ENCODE peak calls at places on chromosomes 5 and 9, in five cellular contexts. Z is ovary, D is stomach, X is transverse colon, F is sigmoid colon. I is an unnamed sample. For H3K27me3, the result is how much of the 10 kb centered on the place peaks cover.

GRCh38 chr5:662751-663435 is 30.3 kb downstream of the TPPP start:
- DNase-seq in Z (no peak), D (no peak), X (no peak), F (no peak), I (peak)

GRCh38 chr9:91248707-91249106 is 113.0 kb downstream of the AUH start:
- DNase-seq in Z (no peak), D (no peak), X (no peak), F (no peak), I (no peak)

GRCh38 chr5:106451998-106452397 is 1218.7 kb downstream of the EFNA5 start:
- DNase-seq in Z (no peak), D (no peak), X (no peak), F (no peak), I (no peak)

GRCh38 chr5:40796487-40796889 is 1.7 kb downstream of the PRKAA1 start:
- DNase-seq in Z (no peak), D (no peak), X (no peak), F (no peak), I (no peak)

GRCh38 chr5:58114324-58114723 is 345.6 kb downstream of the PLK2 start:
- DNase-seq in Z (no peak), D (no peak), X (no peak), F (no peak), I (no peak)

GRCh38 chr5:149267241-149267973 is 4.3 kb upstream of the AFAP1L1 start:
- DNase-seq in Z (no peak), D (no peak), X (no peak), F (no peak), I (no peak)

GRCh38 chr5:66856041-66856805 is 260.0 kb downstream of the MAST4 start:
- DNase-seq in Z (no peak), D (no peak), X (no peak), F (no peak), I (no peak)

GRCh38 chr5:57598756-57599155 is 116.1 kb upstream of the ACTBL2 start:
- DNase-seq in Z (no peak), D (no peak), X (no peak), F (no peak), I (no peak)

GRCh38 chr5:142929602-142930001 is 159.4 kb downstream of the ARHGAP26 start:
- DNase-seq in Z (no peak), D (no peak), X (peak), F (no peak), I (no peak)

GRCh38 chr5:113381791-113382190 is 53.0 kb downstream of the TSSK1B start:
- DNase-seq in Z (no peak), D (no peak), X (no peak), F (no peak), I (no peak)

GRCh38 chr9:13444272-13444608 is 164.7 kb upstream of the MPDZ start:
- DNase-seq in Z (no peak), D (no peak), X (no peak), F (no peak), I (no peak)

GRCh38 chr9:133102190-133103021 is 18.6 kb downstream of the RALGDS start:
- DNase-seq in Z (peak), D (peak), X (no peak), F (no peak), I (peak)

GRCh38 chr9:85640425-85640824 is 101.3 kb downstream of the AGTPBP1 start:
- DNase-seq in Z (no peak), D (no peak), X (no peak), F (no peak), I (no peak)

GRCh38 chr5:143011621-143012020 is 241.4 kb downstream of the ARHGAP26 start:
- DNase-seq in Z (no peak), D (no peak), X (no peak), F (no peak), I (no peak)

GRCh38 chr5:174205939-174206338 is 160.4 kb downstream of the NSG2 start:
- DNase-seq in Z (no peak), D (no peak), X (no peak), F (no peak), I (no peak)

GRCh38 chr5:93674866-93675457 is 66.4 kb downstream of the POU5F2 start:
- DNase-seq in Z (no peak), D (no peak), X (no peak), F (no peak), I (no peak)

GRCh38 chr5:159441441-159441840 is 111.2 kb upstream of the IL12B start:
- DNase-seq in Z (no peak), D (no peak), X (no peak), F (no peak), I (no peak)

GRCh38 chr5:150306775-150307174 is 4.1 kb upstream of the ARSI start:
- DNase-seq in Z (no peak), D (no peak), X (no peak), F (no peak), I (no peak)

GRCh38 chr9:6669881-6670280 is 24.4 kb upstream of the GLDC start:
- DNase-seq in Z (no peak), D (no peak), X (no peak), F (no peak), I (no peak)

GRCh38 chr5:150224483-150225027 is 34.7 kb downstream of the SLC6A7 start:
- DNase-seq in Z (no peak), D (no peak), X (no peak), F (no peak), I (no peak)

GRCh38 chr5:94832685-94833084 is 214.2 kb downstream of the SLF1 start:
- DNase-seq in Z (no peak), D (no peak), X (no peak), F (no peak), I (no peak)

GRCh38 chr9:130934702-130935659 is 4.1 kb downstream of the FIBCD1 start:
- DNase-seq in Z (no peak), D (no peak), X (no peak), F (no peak), I (no peak)

GRCh38 chr5:13921573-13921972 is 22.9 kb downstream of the DNAH5 start:
- DNase-seq in Z (no peak), D (no peak), X (no peak), F (no peak), I (no peak)

GRCh38 chr5:33398501-33398900 is 42.3 kb upstream of the TARS1 start:
- DNase-seq in Z (no peak), D (no peak), X (no peak), F (no peak), I (no peak)

GRCh38 chr5:141529002-141529401 is 40.1 kb downstream of the PCDHGC5 start:
- DNase-seq in Z (no peak), D (no peak), X (no peak), F (no peak), I (no peak)

GRCh38 chr9:106438928-106439327 is 424.0 kb upstream of the ZNF462 start:
- DNase-seq in Z (no peak), D (no peak), X (no peak), F (no peak), I (no peak)

GRCh38 chr5:59506285-59506877 is 387.1 kb downstream of the PDE4D start:
- DNase-seq in Z (no peak), D (no peak), X (no peak), F (no peak), I (no peak)

GRCh38 chr5:138647261-138647788 is 72.1 kb upstream of the HSPA9 start:
- DNase-seq in Z (no peak), D (no peak), X (no peak), F (no peak), I (no peak)

GRCh38 chr5:181170996-181171395 is 23.6 kb downstream of the OR2V2 start:
- DNase-seq in Z (no peak), D (no peak), X (no peak), F (no peak), I (no peak)
- H3K27me3 ChIP-seq in Z (under half), D (half or more), X (half or more), F (under half), I (under half)

DNA sequence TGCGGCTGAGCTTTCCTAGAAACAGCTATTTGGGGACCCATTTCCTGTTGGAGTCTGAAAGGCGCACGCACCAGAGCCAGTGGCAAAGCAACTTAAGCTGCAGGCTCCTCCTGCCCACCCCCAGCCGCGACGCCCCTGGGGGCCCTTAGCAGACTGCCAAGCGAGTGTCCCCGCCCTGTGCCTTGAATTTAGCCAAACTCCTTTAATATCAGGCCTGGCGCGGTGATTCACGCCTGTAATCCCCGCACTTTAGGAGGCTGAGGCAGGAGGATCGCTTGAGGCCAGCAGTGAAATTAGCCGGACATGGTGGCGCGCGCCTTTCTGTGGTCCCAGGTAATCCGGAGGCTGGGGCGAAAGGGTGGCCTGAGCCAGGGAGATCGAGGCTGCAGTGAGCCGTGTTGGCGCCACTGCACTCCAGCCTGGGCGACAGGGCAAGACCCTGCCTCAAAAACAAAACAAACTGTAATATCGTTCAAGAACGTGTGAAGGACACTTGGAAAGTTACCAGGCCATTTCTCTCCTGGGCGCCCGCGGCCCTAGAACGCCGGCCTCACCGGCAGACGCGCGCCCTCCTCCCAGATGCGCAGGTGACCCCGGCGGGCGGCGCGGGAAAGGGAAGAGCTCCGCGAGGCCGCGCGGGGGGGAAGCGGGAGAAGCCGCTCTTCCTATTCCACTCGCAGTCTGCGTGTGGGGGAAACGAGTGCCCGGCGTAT is 999 bp upstream of the F2R start:
- DNase-seq in Z (no peak), D (no peak), X (peak), F (no peak), I (peak)
- H3K27ac ChIP-seq in Z (no peak), D (peak), X (peak), F (peak), I (peak)

GRCh38 chr9:136629879-136630661 is 32.6 kb upstream of the EGFL7 start:
- DNase-seq in Z (no peak), D (peak), X (peak), F (no peak), I (peak)

GRCh38 chr9:136628287-136628686 is 34.4 kb upstream of the EGFL7 start:
- DNase-seq in Z (no peak), D (no peak), X (no peak), F (no peak), I (peak)

GRCh38 chr9:136629001-136629878 is 33.5 kb upstream of the EGFL7 start:
- DNase-seq in Z (no peak), D (no peak), X (peak), F (no peak), I (no peak)

GRCh38 chr9:136630662-136630992 is 32.1 kb upstream of the EGFL7 start:
- DNase-seq in Z (no peak), D (no peak), X (no peak), F (no peak), I (no peak)

GRCh38 chr9:136631038-136632000 is 31.4 kb upstream of the EGFL7 start:
- DNase-seq in Z (peak), D (peak), X (peak), F (peak), I (peak)
- TF ChIP-seq EP300 in Z (no peak), D (no peak), X (no peak), F (no peak), I (no peak)

GRCh38 chr9:121440265-121440664 is 59.4 kb downstream of the GGTA1 start:
- DNase-seq in Z (no peak), D (no peak), X (no peak), F (no peak), I (no peak)
- H3K27me3 ChIP-seq in Z (under half), D (under half), X (under half), F (under half), I (under half)

DNA sequence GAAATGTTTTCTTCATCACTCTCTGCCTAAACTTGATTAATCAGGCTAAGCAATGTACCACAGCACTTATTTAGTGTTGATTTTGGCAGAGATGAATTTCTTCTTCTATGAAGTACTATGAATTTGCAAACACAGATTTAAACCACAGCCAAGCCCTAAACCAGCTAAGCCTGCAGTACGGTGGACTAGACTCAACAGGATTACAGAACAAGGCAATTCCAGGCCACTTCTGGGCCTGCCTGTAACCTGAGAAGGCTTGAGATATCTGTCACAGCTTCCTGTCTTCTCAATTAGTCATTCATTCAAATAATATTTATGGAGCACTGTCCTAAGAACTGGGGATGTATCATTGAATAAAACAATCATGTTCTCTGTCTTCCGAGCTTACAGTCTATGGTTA is 32.4 kb upstream of the CAST start:
- DNase-seq in Z (no peak), D (peak), X (no peak), F (no peak), I (peak)
- H3K27ac ChIP-seq in Z (no peak), D (peak), X (no peak), F (no peak), I (no peak)

GRCh38 chr5:177359860-177360259 is 2.1 kb downstream of the RGS14 start:
- DNase-seq in Z (no peak), D (no peak), X (no peak), F (no peak), I (no peak)
- TF ChIP-seq EP300 in Z (no peak), D (no peak), X (no peak), F (no peak), I (no peak)

DNA sequence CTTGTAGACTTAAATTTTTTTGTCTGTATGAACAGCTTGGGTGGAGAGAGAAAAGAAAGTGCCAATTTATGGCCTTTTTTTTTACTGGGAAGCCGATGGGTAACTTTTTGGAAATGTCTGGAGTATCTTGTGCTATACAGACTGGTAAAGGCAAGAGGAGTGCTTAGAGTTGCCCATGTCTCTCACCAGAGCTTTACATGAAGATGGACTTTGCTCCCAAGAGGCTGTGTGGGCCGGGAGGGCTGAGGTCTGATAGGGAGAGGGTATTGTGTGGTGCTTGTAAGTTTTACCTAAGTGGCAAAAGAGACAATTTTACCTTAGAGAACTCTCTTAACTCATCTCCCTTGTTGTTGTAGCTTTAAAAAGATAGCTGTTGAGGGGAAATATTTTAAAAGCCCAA is 203.2 kb downstream of the SEMA6A start:
- DNase-seq in Z (no peak), D (no peak), X (no peak), F (no peak), I (no peak)
- H3K27me3 ChIP-seq in Z (under half), D (under half), X (under half), F (under half), I (under half)

GRCh38 chr5:10456583-10457562 is 15.2 kb downstream of the ROPN1L start:
- DNase-seq in Z (no peak), D (no peak), X (no peak), F (no peak), I (no peak)
- H3K27ac ChIP-seq in Z (no peak), D (no peak), X (no peak), F (no peak), I (no peak)

GRCh38 chr5:180815241-180816031 is 12.8 kb upstream of the MGAT1 start:
- DNase-seq in Z (no peak), D (no peak), X (no peak), F (no peak), I (no peak)

GRCh38 chr5:180818275-180818674 is 15.7 kb upstream of the MGAT1 start:
- DNase-seq in Z (no peak), D (no peak), X (no peak), F (peak), I (no peak)

GRCh38 chr5:180816608-180817534 is 14.3 kb upstream of the MGAT1 start:
- DNase-seq in Z (peak), D (no peak), X (no peak), F (peak), I (no peak)

GRCh38 chr5:180818942-180819341 is 16.3 kb upstream of the MGAT1 start:
- DNase-seq in Z (no peak), D (no peak), X (no peak), F (no peak), I (no peak)

GRCh38 chr5:180817847-180818246 is 15.2 kb upstream of the MGAT1 start:
- DNase-seq in Z (no peak), D (no peak), X (no peak), F (peak), I (no peak)
- TF ChIP-seq EP300 in Z (no peak), D (no peak), X (no peak), F (no peak), I (no peak)

I was measured in upper lobe of left lung.